ENCODE peak calls at places on chromosome 12, in five cellular contexts. K is brain microvascular endothelial cell; R is CD4-positive, alpha-beta T cell; U is uterus; T is endodermal cell. E is an unnamed sample.

GRCh38 chr12:130775953-130776856 is 60.1 kb upstream of the RIMBP2 start:
- DNase-seq in K (peak; percentile 75), R (no peak), U (peak; percentile 28), T (peak; percentile 94), E (no peak)

GRCh38 chr12:19575307-19576243 is 136.3 kb downstream of the AEBP2 start:
- DNase-seq in K (peak; percentile 72), T (no peak), U (peak; percentile 25), R (no peak), E (no peak)

GRCh38 chr12:60266381-60266852 is 670.6 kb downstream of the SLC16A7 start:
- DNase-seq in T (no peak), K (peak; percentile 78), U (no peak), R (no peak), E (peak; percentile 36)

GRCh38 chr12:101777978-101778377 is 38.7 kb upstream of the SYCP3 start:
- DNase-seq in T (no peak), R (no peak), U (no peak), K (no peak), E (no peak)

GRCh38 chr12:1059162-1059561 is 68.1 kb downstream of the ERC1 start:
- DNase-seq in R (no peak), K (no peak), U (no peak), T (no peak), E (no peak)

GRCh38 chr12:122641976-122642375 is 61.2 kb downstream of the HCAR2 start:
- DNase-seq in R (no peak), K (peak; percentile 47), T (no peak), U (no peak), E (no peak)

GRCh38 chr12:60689137-60689536 is 1093.3 kb downstream of the SLC16A7 start:
- DNase-seq in T (peak; percentile 72), R (no peak), U (no peak), K (no peak), E (no peak)

GRCh38 chr12:62021808-62022207 is 238.4 kb upstream of the USP15 start:
- DNase-seq in U (no peak), T (peak; percentile 80), R (no peak), K (no peak), E (no peak)

GRCh38 chr12:76242813-76243540 is 105.2 kb downstream of the BBS10 start:
- DNase-seq in T (no peak), K (no peak), R (no peak), U (no peak), E (no peak)

GRCh38 chr12:40819427-40820108 is 127.3 kb downstream of the CNTN1 start:
- DNase-seq in K (no peak), T (peak; percentile 95), R (no peak), U (peak; percentile 19), E (no peak)

GRCh38 chr12:98939350-98939749 is 294.3 kb downstream of the APAF1 start:
- DNase-seq in T (peak; percentile 78), R (no peak), U (no peak), K (peak; percentile 44), E (no peak)

GRCh38 chr12:54689984-54690383 is 41.8 kb upstream of the DCD start:
- DNase-seq in K (no peak), T (peak; percentile 84), R (no peak), U (no peak), E (no peak)

GRCh38 chr12:6375269-6376078 is at the start of gene SCNN1A:
- DNase-seq in T (peak; percentile 99), K (no peak), U (peak; percentile 30), R (no peak), E (no peak)
- H3K27ac ChIP-seq in T (peak within 1 kb of the TSS; percentile 72), K (no peak within 1 kb of the TSS), U (peak within 1 kb of the TSS; percentile 87), R (no peak within 1 kb of the TSS), E (peak within 1 kb of the TSS; percentile 99)

GRCh38 chr12:13164271-13164670 is 32.3 kb upstream of the EMP1 start:
- DNase-seq in U (no peak), K (no peak), R (no peak), T (no peak), E (no peak)
- H3K27ac ChIP-seq in U (no peak overlapping the region), K (no peak overlapping the region), R (no peak overlapping the region), T (no peak overlapping the region), E (peak overlapping the region; percentile 86)

DNA sequence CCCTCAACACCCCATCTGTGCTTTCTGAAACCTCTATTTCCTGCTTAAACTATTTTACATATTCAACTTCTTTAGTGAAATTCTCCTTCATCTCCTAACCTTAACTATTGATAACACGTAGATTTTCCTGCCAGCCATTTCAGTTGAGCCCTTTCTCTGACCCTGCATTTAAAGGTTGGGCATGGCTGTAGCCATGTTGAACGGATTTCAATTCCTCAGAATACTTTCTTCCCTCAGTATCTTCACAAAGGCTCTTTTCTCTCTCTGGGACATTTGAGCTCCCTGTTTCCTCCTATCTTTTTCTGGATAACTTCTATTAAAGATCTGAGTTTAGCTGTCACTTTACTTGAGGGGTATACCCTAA is 1.2 kb downstream of the PPHLN1 start:
- DNase-seq in T (no peak), R (no peak), U (no peak), K (no peak), E (no peak)
- H3K27ac ChIP-seq in T (no peak overlapping the region), R (peak overlapping the region; percentile 79), U (no peak overlapping the region), K (peak overlapping the region; percentile 55), E (peak overlapping the region; percentile 75)

GRCh38 chr12:21456291-21456780 is 18.9 kb downstream of the PYROXD1 start:
- DNase-seq in U (no peak), T (no peak), R (no peak), K (no peak), E (no peak)

GRCh38 chr12:21451529-21451928 is 14.1 kb downstream of the PYROXD1 start:
- DNase-seq in U (no peak), K (peak; percentile 18), T (no peak), R (no peak), E (no peak)

GRCh38 chr12:21453312-21453852 is 15.9 kb downstream of the PYROXD1 start:
- DNase-seq in K (no peak), T (no peak), R (no peak), U (no peak), E (no peak)
- H3K27ac ChIP-seq in K (no peak overlapping the region), T (no peak overlapping the region), R (peak overlapping the region; percentile 4), U (no peak overlapping the region), E (no peak overlapping the region)

DNA sequence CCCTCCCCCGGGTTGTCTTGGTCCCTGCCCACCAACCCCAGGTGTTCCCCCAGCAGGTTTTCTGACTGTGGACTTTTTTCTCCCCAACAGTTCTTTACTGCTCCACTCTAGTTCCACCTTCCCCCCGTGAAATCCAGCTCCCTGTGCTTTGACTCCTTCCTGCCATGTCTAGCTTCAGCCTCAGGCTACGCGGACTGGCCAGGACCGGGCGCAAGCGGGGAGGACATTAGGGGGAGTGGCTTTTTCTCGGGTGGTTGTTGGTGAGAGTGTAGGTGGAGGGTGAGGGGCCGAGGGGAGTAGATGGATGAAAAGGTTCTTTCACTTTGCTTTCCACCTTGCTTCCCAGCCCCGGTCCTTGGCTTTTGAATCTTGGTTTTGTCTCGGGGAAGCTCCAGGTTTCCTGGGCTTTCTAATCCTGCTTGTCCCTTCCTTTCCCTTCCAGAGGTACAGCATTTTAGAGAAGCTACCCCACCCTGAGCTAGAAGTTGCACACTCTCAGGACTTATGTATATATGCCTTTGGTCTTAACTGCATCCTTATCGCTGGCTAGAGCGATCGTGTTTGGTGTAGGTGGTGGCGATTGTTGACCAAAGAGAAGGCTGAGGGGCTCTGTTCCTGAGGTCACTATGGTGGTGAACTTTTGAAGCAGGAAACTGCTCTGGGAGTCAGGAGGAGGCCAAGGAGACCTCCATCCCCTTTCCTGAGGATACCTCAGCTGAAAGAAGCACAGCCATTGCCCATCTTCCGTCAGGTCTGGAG is 754 bp downstream of the PIP4K2C start:
- DNase-seq in R (no peak), K (no peak), T (peak; percentile 68), U (no peak), E (no peak)
- H3K27ac ChIP-seq in R (peak overlapping the region; percentile 67), K (no peak overlapping the region), T (no peak overlapping the region), U (peak overlapping the region; percentile 77), E (peak overlapping the region; percentile 64)

DNA sequence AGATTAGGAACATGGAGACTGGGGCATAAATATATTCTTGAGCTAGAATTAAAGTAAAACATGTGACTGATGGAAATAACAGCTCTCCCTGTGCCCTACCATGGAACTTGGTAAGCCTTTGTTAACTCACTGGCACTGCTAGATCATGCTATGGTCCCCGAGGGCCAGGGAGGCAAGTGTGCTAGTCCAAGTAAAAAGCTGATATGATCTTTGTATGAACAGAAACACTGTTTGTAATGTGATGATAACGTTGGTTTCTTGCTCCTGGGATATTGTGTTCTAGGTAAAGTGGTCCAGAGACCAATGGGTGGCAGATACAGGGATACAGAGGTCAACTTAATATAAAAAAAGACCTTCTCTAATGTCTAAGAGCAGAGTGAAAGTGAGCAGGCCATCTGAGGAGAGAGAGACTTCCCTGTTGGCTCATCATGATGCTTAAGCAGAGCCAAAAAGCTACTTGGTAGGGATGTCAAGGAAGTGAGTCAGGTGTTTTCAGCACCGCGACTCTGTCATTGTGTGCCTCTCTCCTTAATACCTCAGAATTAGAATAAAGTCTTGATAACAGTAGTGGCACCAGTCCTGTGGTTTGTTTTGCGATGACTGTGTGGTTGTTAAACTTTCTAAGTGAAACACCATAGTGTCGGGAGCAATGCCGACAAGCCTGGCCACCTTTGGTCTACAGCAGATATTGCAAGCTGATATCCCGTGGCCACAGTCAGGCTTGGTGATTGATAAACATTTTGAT is 27.7 kb downstream of the BICD1 start:
- DNase-seq in T (peak; percentile 68), R (peak; percentile 12), U (no peak), K (peak; percentile 28), E (no peak)
- H3K27ac ChIP-seq in T (no peak overlapping the region), R (no peak overlapping the region), U (peak overlapping the region; percentile 17), K (no peak overlapping the region), E (no peak overlapping the region)

GRCh38 chr12:110338754-110339153 is 57.7 kb downstream of the ATP2A2 start:
- DNase-seq in U (no peak), T (peak; percentile 70), R (no peak), K (no peak), E (no peak)
- H3K27ac ChIP-seq in U (no peak overlapping the region), T (no peak overlapping the region), R (no peak overlapping the region), K (no peak overlapping the region), E (peak overlapping the region; percentile 94)